ENCODE peak calls at places on chromosomes 2 and 18, in four cellular contexts. One of them, this sample, is unnamed.
A peak's percentile ranks its signal among the peaks of the same experiment; 100 is the strongest.

GRCh38 chr18:77433076-77433475 is 183.4 kb downstream of the GALR1 start:
- DNase-seq in fibroblast of villous mesenchyme: no peak
- DNase-seq in naive thymus-derived CD4-positive, alpha-beta T cell: no peak
- DNase-seq in HAP-1: no peak
- DNase-seq in this sample: no peak

GRCh38 chr2:205681836-205682238 is 464 bp upstream of the NRP2 start:
- DNase-seq in fibroblast of villous mesenchyme: no peak
- DNase-seq in HAP-1: peak; percentile 47
- DNase-seq in naive thymus-derived CD4-positive, alpha-beta T cell: no peak
- DNase-seq in this sample: peak; percentile 20

GRCh38 chr2:151657667-151658076 is 76.6 kb downstream of the NEB start:
- DNase-seq in HAP-1: no peak
- DNase-seq in naive thymus-derived CD4-positive, alpha-beta T cell: no peak
- DNase-seq in fibroblast of villous mesenchyme: no peak
- DNase-seq in this sample: no peak

GRCh38 chr2:158619496-158619895 is 162.7 kb downstream of the PKP4 start:
- DNase-seq in naive thymus-derived CD4-positive, alpha-beta T cell: no peak
- DNase-seq in fibroblast of villous mesenchyme: peak; percentile 42
- DNase-seq in HAP-1: no peak
- DNase-seq in this sample: peak; percentile 70

GRCh38 chr2:102975996-102976636 is 214.3 kb downstream of the TMEM182 start:
- DNase-seq in fibroblast of villous mesenchyme: no peak
- DNase-seq in HAP-1: no peak
- DNase-seq in naive thymus-derived CD4-positive, alpha-beta T cell: no peak
- DNase-seq in this sample: no peak

GRCh38 chr2:63048367-63049171 is 2.1 kb upstream of the OTX1 start:
- DNase-seq in HAP-1: no peak
- DNase-seq in fibroblast of villous mesenchyme: no peak
- DNase-seq in naive thymus-derived CD4-positive, alpha-beta T cell: no peak
- DNase-seq in this sample: no peak

GRCh38 chr2:232111551-232111950 is 150.0 kb downstream of the DIS3L2 start:
- DNase-seq in naive thymus-derived CD4-positive, alpha-beta T cell: no peak
- DNase-seq in HAP-1: no peak
- DNase-seq in fibroblast of villous mesenchyme: peak; percentile 30
- DNase-seq in this sample: no peak

GRCh38 chr2:200662727-200663126 is 76.9 kb downstream of the AOX1 start:
- DNase-seq in HAP-1: no peak
- DNase-seq in naive thymus-derived CD4-positive, alpha-beta T cell: no peak
- DNase-seq in fibroblast of villous mesenchyme: peak; percentile 63
- DNase-seq in this sample: peak; percentile 76

DNA sequence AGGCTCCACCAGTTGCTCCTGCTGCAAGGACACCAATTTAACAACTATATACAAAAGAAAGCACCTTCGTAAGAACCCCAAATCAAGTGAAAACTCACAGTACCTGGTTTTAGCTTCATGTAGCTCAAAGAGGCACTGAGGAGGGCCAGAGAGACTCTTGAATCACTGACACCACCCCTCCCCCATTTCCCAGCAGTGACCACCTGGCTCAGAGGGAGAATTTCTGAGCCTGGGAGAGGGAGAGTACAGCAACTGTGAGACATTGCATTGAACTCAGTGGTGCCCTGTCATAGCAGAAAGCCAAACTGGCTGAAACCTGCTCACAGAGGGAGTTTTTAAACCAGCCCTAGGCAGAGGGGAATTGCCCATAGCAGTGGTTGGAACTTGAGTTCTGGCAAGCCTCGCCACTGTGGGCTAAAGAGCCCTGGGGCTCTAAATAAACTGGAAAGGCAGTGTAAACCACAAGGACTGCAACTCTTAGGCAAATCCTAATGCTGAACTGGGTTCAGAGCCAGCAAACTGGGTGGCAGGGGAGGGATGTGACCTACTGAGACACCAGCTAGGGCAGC is 243.0 kb downstream of the ADCYAP1 start:
- DNase-seq in fibroblast of villous mesenchyme: no peak
- DNase-seq in naive thymus-derived CD4-positive, alpha-beta T cell: no peak
- DNase-seq in HAP-1: no peak
- DNase-seq in this sample: no peak
- H3K4me3 ChIP-seq in fibroblast of villous mesenchyme: no peak overlapping the region
- H3K4me3 ChIP-seq in naive thymus-derived CD4-positive, alpha-beta T cell: no peak overlapping the region
- H3K4me3 ChIP-seq in HAP-1: no peak overlapping the region
- H3K4me3 ChIP-seq in this sample: no peak overlapping the region

GRCh38 chr2:68889021-68889420 is 17.8 kb upstream of the BMP10 start:
- DNase-seq in naive thymus-derived CD4-positive, alpha-beta T cell: no peak
- DNase-seq in fibroblast of villous mesenchyme: no peak
- DNase-seq in HAP-1: no peak
- DNase-seq in this sample: no peak
- H3K4me3 ChIP-seq in naive thymus-derived CD4-positive, alpha-beta T cell: no peak overlapping the region
- H3K4me3 ChIP-seq in fibroblast of villous mesenchyme: no peak overlapping the region
- H3K4me3 ChIP-seq in HAP-1: no peak overlapping the region
- H3K4me3 ChIP-seq in this sample: no peak overlapping the region

DNA sequence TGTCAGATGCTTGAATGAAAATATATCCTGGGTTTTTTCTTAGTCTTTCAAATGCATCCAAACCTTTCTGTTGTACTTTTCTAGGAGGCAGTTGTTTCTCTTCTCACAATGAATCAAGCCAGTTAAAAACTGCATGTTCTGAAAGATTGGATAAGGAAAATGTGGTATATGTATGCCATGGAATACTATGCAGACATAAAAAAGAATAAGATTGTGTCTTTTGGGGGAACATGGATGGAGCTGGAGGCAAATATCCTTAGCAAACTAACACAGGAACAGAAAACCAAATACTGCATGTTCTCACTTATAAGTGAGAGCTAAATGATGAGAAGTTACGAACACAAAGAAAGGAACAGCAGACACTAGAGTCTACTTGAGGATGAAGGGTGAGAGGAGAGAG is 51.7 kb upstream of the MAPK4 start:
- DNase-seq in naive thymus-derived CD4-positive, alpha-beta T cell: no peak
- DNase-seq in HAP-1: no peak
- DNase-seq in fibroblast of villous mesenchyme: no peak
- DNase-seq in this sample: no peak
- H3K4me3 ChIP-seq in naive thymus-derived CD4-positive, alpha-beta T cell: no peak overlapping the region
- H3K4me3 ChIP-seq in HAP-1: no peak overlapping the region
- H3K4me3 ChIP-seq in fibroblast of villous mesenchyme: no peak overlapping the region
- H3K4me3 ChIP-seq in this sample: no peak overlapping the region

DNA sequence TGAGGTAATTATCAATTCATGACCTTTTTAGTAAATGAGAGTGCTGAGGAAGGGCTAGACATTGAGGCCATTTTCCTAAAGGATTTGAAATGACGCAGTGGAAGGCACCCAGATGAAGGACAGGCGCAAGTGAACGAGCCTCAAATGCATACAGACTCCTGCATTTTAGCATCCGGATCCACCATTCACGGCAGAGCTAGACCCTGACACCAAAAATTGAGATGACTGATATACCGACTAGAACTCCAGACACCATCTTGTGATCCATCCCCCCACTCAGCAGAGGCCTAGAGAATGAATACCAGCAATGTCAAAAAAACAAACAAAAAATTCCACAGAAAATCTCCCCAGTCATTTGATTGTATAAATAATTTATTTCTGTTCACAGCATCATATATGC is 4.2 kb downstream of the ARL4C start:
- DNase-seq in fibroblast of villous mesenchyme: no peak
- DNase-seq in naive thymus-derived CD4-positive, alpha-beta T cell: peak; percentile 41
- DNase-seq in HAP-1: peak; percentile 25
- DNase-seq in this sample: no peak
- H3K4me3 ChIP-seq in fibroblast of villous mesenchyme: no peak overlapping the region
- H3K4me3 ChIP-seq in naive thymus-derived CD4-positive, alpha-beta T cell: peak overlapping the region; percentile 95
- H3K4me3 ChIP-seq in HAP-1: peak overlapping the region; percentile 61
- H3K4me3 ChIP-seq in this sample: no peak overlapping the region

GRCh38 chr2:38600242-38600891 is 2.4 kb downstream of the HNRNPLL start:
- DNase-seq in naive thymus-derived CD4-positive, alpha-beta T cell: no peak
- DNase-seq in fibroblast of villous mesenchyme: no peak
- DNase-seq in HAP-1: peak; percentile 64
- DNase-seq in this sample: no peak

GRCh38 chr2:38601061-38601460 is 1.7 kb downstream of the HNRNPLL start:
- DNase-seq in fibroblast of villous mesenchyme: no peak
- DNase-seq in naive thymus-derived CD4-positive, alpha-beta T cell: no peak
- DNase-seq in HAP-1: no peak
- DNase-seq in this sample: no peak

GRCh38 chr2:38598991-38599295 is 3.8 kb downstream of the HNRNPLL start:
- DNase-seq in fibroblast of villous mesenchyme: no peak
- DNase-seq in HAP-1: no peak
- DNase-seq in naive thymus-derived CD4-positive, alpha-beta T cell: no peak
- DNase-seq in this sample: peak; percentile 42

GRCh38 chr2:38598200-38598990 is 4.3 kb downstream of the HNRNPLL start:
- DNase-seq in HAP-1: no peak
- DNase-seq in fibroblast of villous mesenchyme: no peak
- DNase-seq in naive thymus-derived CD4-positive, alpha-beta T cell: no peak
- DNase-seq in this sample: no peak

DNA sequence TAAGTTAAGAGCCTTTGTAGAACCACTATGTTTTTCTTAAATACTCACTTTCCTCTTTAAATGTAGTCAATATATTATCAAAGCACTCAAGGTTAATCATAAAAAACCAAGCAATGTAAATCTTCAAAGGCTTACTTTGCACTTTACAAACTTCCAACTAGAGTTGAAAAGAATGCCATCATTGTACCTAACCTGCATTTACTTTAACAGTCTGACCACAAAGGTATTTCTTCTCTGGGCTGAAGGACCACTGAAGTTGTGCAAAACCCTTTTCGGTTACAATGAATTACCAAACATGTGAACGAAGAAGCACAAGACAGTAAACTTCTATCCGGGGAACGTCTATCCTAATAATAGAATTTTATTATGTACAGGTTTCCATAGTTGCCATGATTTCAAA is 3.0 kb downstream of the HNRNPLL start:
- DNase-seq in fibroblast of villous mesenchyme: no peak
- DNase-seq in HAP-1: no peak
- DNase-seq in naive thymus-derived CD4-positive, alpha-beta T cell: no peak
- DNase-seq in this sample: peak; percentile 33
- H3K4me3 ChIP-seq in fibroblast of villous mesenchyme: peak overlapping the region; percentile 84
- H3K4me3 ChIP-seq in HAP-1: peak overlapping the region; percentile 83
- H3K4me3 ChIP-seq in naive thymus-derived CD4-positive, alpha-beta T cell: peak overlapping the region; percentile 86
- H3K4me3 ChIP-seq in this sample: no peak overlapping the region

GRCh38 chr18:63313409-63313917 is 6.1 kb downstream of the BCL2 start:
- DNase-seq in fibroblast of villous mesenchyme: no peak
- DNase-seq in HAP-1: no peak
- DNase-seq in naive thymus-derived CD4-positive, alpha-beta T cell: no peak
- DNase-seq in this sample: no peak
- H3K4me3 ChIP-seq in fibroblast of villous mesenchyme: no peak overlapping the region
- H3K4me3 ChIP-seq in HAP-1: no peak overlapping the region
- H3K4me3 ChIP-seq in naive thymus-derived CD4-positive, alpha-beta T cell: peak overlapping the region; percentile 6
- H3K4me3 ChIP-seq in this sample: no peak overlapping the region

GRCh38 chr2:69139778-69140177 is 126.8 kb downstream of the ANTXR1 start:
- DNase-seq in fibroblast of villous mesenchyme: no peak
- DNase-seq in HAP-1: no peak
- DNase-seq in naive thymus-derived CD4-positive, alpha-beta T cell: no peak
- DNase-seq in this sample: no peak

GRCh38 chr2:69141081-69141480 is 128.1 kb downstream of the ANTXR1 start:
- DNase-seq in fibroblast of villous mesenchyme: no peak
- DNase-seq in naive thymus-derived CD4-positive, alpha-beta T cell: no peak
- DNase-seq in HAP-1: no peak
- DNase-seq in this sample: no peak

GRCh38 chr2:69134546-69134945 is 121.6 kb downstream of the ANTXR1 start:
- DNase-seq in naive thymus-derived CD4-positive, alpha-beta T cell: no peak
- DNase-seq in HAP-1: no peak
- DNase-seq in fibroblast of villous mesenchyme: peak; percentile 44
- DNase-seq in this sample: no peak

GRCh38 chr2:69138793-69139510 is 126.0 kb downstream of the ANTXR1 start:
- DNase-seq in fibroblast of villous mesenchyme: peak; percentile 88
- DNase-seq in naive thymus-derived CD4-positive, alpha-beta T cell: no peak
- DNase-seq in HAP-1: no peak
- DNase-seq in this sample: peak; percentile 92

DNA sequence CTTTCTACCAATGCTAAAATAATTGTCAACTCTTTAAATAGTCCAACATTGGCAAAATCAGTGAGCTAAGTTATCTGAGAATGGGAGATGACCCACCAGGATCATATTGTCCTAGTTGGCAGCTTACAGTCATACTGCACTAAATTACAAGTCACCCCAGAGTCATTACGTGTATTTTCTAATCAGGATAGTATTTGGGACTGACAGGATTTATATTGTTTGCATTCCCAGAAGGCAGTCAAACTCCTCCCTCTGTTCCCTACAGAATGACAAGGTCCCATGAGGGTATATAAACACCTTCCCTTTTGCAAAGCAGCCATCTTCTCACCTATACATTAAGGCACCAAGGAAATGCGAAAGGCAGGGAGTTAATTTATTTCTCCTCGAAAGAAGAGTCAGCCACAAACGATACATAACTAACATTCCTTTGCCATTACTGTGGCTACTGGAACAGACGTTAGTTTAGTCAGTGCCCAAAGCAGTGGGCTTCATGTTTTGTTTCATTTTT is 125.3 kb downstream of the ANTXR1 start:
- DNase-seq in naive thymus-derived CD4-positive, alpha-beta T cell: no peak
- DNase-seq in fibroblast of villous mesenchyme: peak; percentile 83
- DNase-seq in HAP-1: no peak
- DNase-seq in this sample: peak; percentile 83
- H3K4me3 ChIP-seq in naive thymus-derived CD4-positive, alpha-beta T cell: no peak overlapping the region
- H3K4me3 ChIP-seq in fibroblast of villous mesenchyme: no peak overlapping the region
- H3K4me3 ChIP-seq in HAP-1: no peak overlapping the region
- H3K4me3 ChIP-seq in this sample: no peak overlapping the region

DNA sequence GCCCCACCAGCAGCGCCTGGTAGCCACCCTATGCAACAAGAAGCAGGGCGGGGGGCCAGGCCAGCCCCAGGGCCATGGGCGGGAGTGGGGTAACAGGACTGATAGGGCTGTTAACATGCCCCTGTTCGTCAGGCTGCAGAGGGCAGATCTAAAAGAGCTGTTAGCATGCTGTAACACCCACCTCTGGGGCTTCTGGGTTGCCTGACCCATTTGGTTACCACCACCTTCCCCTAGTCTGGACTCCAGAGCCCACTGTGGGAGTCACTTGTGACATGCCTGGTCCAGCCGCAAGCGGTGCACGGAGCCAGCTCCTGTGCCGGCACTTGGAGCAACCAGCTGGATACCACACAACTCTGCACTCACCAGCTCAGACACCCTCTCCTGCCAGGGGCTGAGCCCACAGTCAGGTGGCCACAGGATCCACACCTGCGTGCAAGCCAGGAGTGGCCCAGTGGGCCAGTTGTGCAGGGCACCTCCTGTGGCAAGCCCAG is 2.1 kb downstream of the METTL8 start:
- DNase-seq in HAP-1: no peak
- DNase-seq in fibroblast of villous mesenchyme: no peak
- DNase-seq in naive thymus-derived CD4-positive, alpha-beta T cell: no peak
- DNase-seq in this sample: no peak
- H3K4me3 ChIP-seq in HAP-1: no peak overlapping the region
- H3K4me3 ChIP-seq in fibroblast of villous mesenchyme: no peak overlapping the region
- H3K4me3 ChIP-seq in naive thymus-derived CD4-positive, alpha-beta T cell: no peak overlapping the region
- H3K4me3 ChIP-seq in this sample: no peak overlapping the region

GRCh38 chr2:172430671-172431070 is 3.3 kb downstream of the ITGA6 start:
- DNase-seq in HAP-1: no peak
- DNase-seq in naive thymus-derived CD4-positive, alpha-beta T cell: no peak
- DNase-seq in fibroblast of villous mesenchyme: no peak
- DNase-seq in this sample: no peak
- H3K4me3 ChIP-seq in HAP-1: no peak overlapping the region
- H3K4me3 ChIP-seq in naive thymus-derived CD4-positive, alpha-beta T cell: no peak overlapping the region
- H3K4me3 ChIP-seq in fibroblast of villous mesenchyme: no peak overlapping the region
- H3K4me3 ChIP-seq in this sample: no peak overlapping the region

GRCh38 chr2:28469947-28470585 is 25.8 kb upstream of the PLB1 start:
- DNase-seq in HAP-1: no peak
- DNase-seq in naive thymus-derived CD4-positive, alpha-beta T cell: no peak
- DNase-seq in fibroblast of villous mesenchyme: no peak
- DNase-seq in this sample: no peak
- H3K4me3 ChIP-seq in HAP-1: no peak overlapping the region
- H3K4me3 ChIP-seq in naive thymus-derived CD4-positive, alpha-beta T cell: no peak overlapping the region
- H3K4me3 ChIP-seq in fibroblast of villous mesenchyme: no peak overlapping the region
- H3K4me3 ChIP-seq in this sample: no peak overlapping the region

This sample was measured in cardiac fibroblast.